ENCODE peak calls at places on chromosome 11, in ten cellular contexts. One of them, this sample, is unnamed.

GRCh38 chr11:77590194-77590591 is 440 bp downstream of the AQP11 start:
- DNase-seq in adrenal gland: peak; percentile 72
- DNase-seq in spleen: no peak
- DNase-seq in mucosa of descending colon: peak; percentile 60
- DNase-seq in Peyer's patch: peak; percentile 65
- DNase-seq in stomach: peak; percentile 45
- DNase-seq in MCF 10A: peak; percentile 4
- DNase-seq in activated B cell treated with CpG ODN at 0.5 μM for 24 hours: no peak
- DNase-seq in nephron progenitor cell: no peak
- DNase-seq in endothelial cell: peak; percentile 14
- DNase-seq in this sample: no peak

GRCh38 chr11:115544422-115544821 is 40.2 kb upstream of the CADM1 start:
- DNase-seq in endothelial cell: no peak
- DNase-seq in spleen: no peak
- DNase-seq in nephron progenitor cell: no peak
- DNase-seq in stomach: no peak
- DNase-seq in mucosa of descending colon: no peak
- DNase-seq in MCF 10A: no peak
- DNase-seq in activated B cell treated with CpG ODN at 0.5 μM for 24 hours: no peak
- DNase-seq in adrenal gland: no peak
- DNase-seq in Peyer's patch: no peak
- DNase-seq in this sample: no peak

GRCh38 chr11:126113012-126113411 is 50.3 kb upstream of the CDON start:
- DNase-seq in stomach: no peak
- DNase-seq in MCF 10A: no peak
- DNase-seq in nephron progenitor cell: no peak
- DNase-seq in Peyer's patch: no peak
- DNase-seq in adrenal gland: no peak
- DNase-seq in spleen: peak; percentile 57
- DNase-seq in activated B cell treated with CpG ODN at 0.5 μM for 24 hours: no peak
- DNase-seq in endothelial cell: no peak
- DNase-seq in mucosa of descending colon: no peak
- DNase-seq in this sample: no peak

GRCh38 chr11:103047837-103048236 is 44.1 kb downstream of the DCUN1D5 start:
- DNase-seq in mucosa of descending colon: no peak
- DNase-seq in MCF 10A: no peak
- DNase-seq in adrenal gland: peak; percentile 4
- DNase-seq in activated B cell treated with CpG ODN at 0.5 μM for 24 hours: no peak
- DNase-seq in spleen: no peak
- DNase-seq in Peyer's patch: no peak
- DNase-seq in stomach: no peak
- DNase-seq in nephron progenitor cell: no peak
- DNase-seq in endothelial cell: no peak
- DNase-seq in this sample: no peak

GRCh38 chr11:7522106-7522505 is 8.3 kb downstream of the PPFIBP2 start:
- DNase-seq in nephron progenitor cell: no peak
- DNase-seq in Peyer's patch: peak; percentile 17
- DNase-seq in activated B cell treated with CpG ODN at 0.5 μM for 24 hours: no peak
- DNase-seq in MCF 10A: no peak
- DNase-seq in endothelial cell: no peak
- DNase-seq in mucosa of descending colon: no peak
- DNase-seq in adrenal gland: no peak
- DNase-seq in stomach: no peak
- DNase-seq in spleen: no peak
- DNase-seq in this sample: no peak

GRCh38 chr11:35236667-35237003 is 97.7 kb downstream of the CD44 start:
- DNase-seq in MCF 10A: no peak
- DNase-seq in mucosa of descending colon: no peak
- DNase-seq in endothelial cell: no peak
- DNase-seq in spleen: no peak
- DNase-seq in nephron progenitor cell: no peak
- DNase-seq in adrenal gland: peak; percentile 18
- DNase-seq in Peyer's patch: no peak
- DNase-seq in stomach: no peak
- DNase-seq in activated B cell treated with CpG ODN at 0.5 μM for 24 hours: no peak
- DNase-seq in this sample: no peak

GRCh38 chr11:65915101-65915820 is 3.6 kb downstream of the C11orf68 start:
- DNase-seq in spleen: no peak
- DNase-seq in Peyer's patch: no peak
- DNase-seq in endothelial cell: no peak
- DNase-seq in mucosa of descending colon: no peak
- DNase-seq in activated B cell treated with CpG ODN at 0.5 μM for 24 hours: no peak
- DNase-seq in nephron progenitor cell: no peak
- DNase-seq in stomach: no peak
- DNase-seq in MCF 10A: peak; percentile 46
- DNase-seq in adrenal gland: no peak
- DNase-seq in this sample: no peak

GRCh38 chr11:107752954-107753822 is 41.3 kb upstream of the SLN start:
- DNase-seq in endothelial cell: no peak
- DNase-seq in spleen: no peak
- DNase-seq in nephron progenitor cell: no peak
- DNase-seq in activated B cell treated with CpG ODN at 0.5 μM for 24 hours: no peak
- DNase-seq in mucosa of descending colon: no peak
- DNase-seq in stomach: no peak
- DNase-seq in MCF 10A: no peak
- DNase-seq in Peyer's patch: no peak
- DNase-seq in adrenal gland: no peak
- DNase-seq in this sample: no peak

GRCh38 chr11:125062196-125062930 is 742 bp upstream of the SLC37A2 start:
- DNase-seq in activated B cell treated with CpG ODN at 0.5 μM for 24 hours: no peak
- DNase-seq in stomach: peak; percentile 25
- DNase-seq in nephron progenitor cell: no peak
- DNase-seq in MCF 10A: no peak
- DNase-seq in adrenal gland: no peak
- DNase-seq in endothelial cell: no peak
- DNase-seq in spleen: no peak
- DNase-seq in mucosa of descending colon: no peak
- DNase-seq in Peyer's patch: no peak
- DNase-seq in this sample: no peak

GRCh38 chr11:125063429-125064043 is 431 bp downstream of the SLC37A2 start:
- DNase-seq in nephron progenitor cell: peak; percentile 32
- DNase-seq in endothelial cell: no peak
- DNase-seq in Peyer's patch: peak; percentile 45
- DNase-seq in adrenal gland: no peak
- DNase-seq in mucosa of descending colon: no peak
- DNase-seq in MCF 10A: no peak
- DNase-seq in spleen: peak; percentile 76
- DNase-seq in activated B cell treated with CpG ODN at 0.5 μM for 24 hours: no peak
- DNase-seq in stomach: peak; percentile 24
- DNase-seq in this sample: no peak

GRCh38 chr11:125061237-125061636 is 1.9 kb upstream of the SLC37A2 start:
- DNase-seq in endothelial cell: no peak
- DNase-seq in activated B cell treated with CpG ODN at 0.5 μM for 24 hours: no peak
- DNase-seq in mucosa of descending colon: no peak
- DNase-seq in nephron progenitor cell: no peak
- DNase-seq in stomach: no peak
- DNase-seq in adrenal gland: no peak
- DNase-seq in spleen: no peak
- DNase-seq in Peyer's patch: no peak
- DNase-seq in MCF 10A: no peak
- DNase-seq in this sample: no peak

GRCh38 chr11:125064070-125064469 is 965 bp downstream of the SLC37A2 start:
- DNase-seq in spleen: no peak
- DNase-seq in nephron progenitor cell: no peak
- DNase-seq in MCF 10A: no peak
- DNase-seq in endothelial cell: no peak
- DNase-seq in mucosa of descending colon: no peak
- DNase-seq in adrenal gland: no peak
- DNase-seq in activated B cell treated with CpG ODN at 0.5 μM for 24 hours: no peak
- DNase-seq in stomach: no peak
- DNase-seq in Peyer's patch: no peak
- DNase-seq in this sample: no peak

DNA sequence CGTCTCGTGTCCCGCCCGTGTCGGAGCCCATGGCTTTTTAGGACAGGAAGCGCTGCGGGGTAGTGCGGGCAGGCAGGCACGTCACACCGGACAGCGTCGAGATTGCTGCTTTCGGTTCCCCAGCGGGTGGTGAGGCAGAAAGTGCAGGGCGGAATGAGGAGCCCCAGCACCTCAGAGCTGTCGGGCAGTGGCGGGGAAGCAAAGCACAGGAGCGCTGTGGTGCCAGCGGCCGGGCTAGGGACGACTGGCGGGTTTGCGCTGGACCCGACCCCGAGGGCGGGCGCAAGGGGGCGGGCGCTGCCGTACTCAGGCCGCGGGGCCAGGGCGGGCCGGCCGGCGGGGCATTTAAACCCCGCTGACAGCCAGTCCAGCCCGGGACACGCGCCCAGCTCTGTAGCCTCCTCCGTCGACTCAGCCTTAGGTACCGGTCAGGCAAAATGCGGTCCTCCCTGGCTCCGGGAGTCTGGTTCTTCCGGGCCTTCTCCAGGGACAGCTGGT is at the start of gene SLC37A2:
- DNase-seq in adrenal gland: peak; percentile 93
- DNase-seq in nephron progenitor cell: peak; percentile 78
- DNase-seq in stomach: peak; percentile 73
- DNase-seq in activated B cell treated with CpG ODN at 0.5 μM for 24 hours: peak; percentile 64
- DNase-seq in spleen: peak; percentile 93
- DNase-seq in endothelial cell: peak; percentile 67
- DNase-seq in MCF 10A: peak; percentile 62
- DNase-seq in Peyer's patch: peak; percentile 86
- DNase-seq in mucosa of descending colon: peak; percentile 57
- DNase-seq in this sample: no peak
- TF ChIP-seq CTCF in adrenal gland: peak; percentile 29
- TF ChIP-seq CTCF in nephron progenitor cell: peak; percentile 10
- TF ChIP-seq CTCF in stomach: peak; percentile 9
- TF ChIP-seq CTCF in activated B cell treated with CpG ODN at 0.5 μM for 24 hours: no peak
- TF ChIP-seq CTCF in spleen: peak; percentile 59
- TF ChIP-seq CTCF in endothelial cell: no peak
- TF ChIP-seq CTCF in MCF 10A: peak; percentile 15
- TF ChIP-seq CTCF in Peyer's patch: no peak
- TF ChIP-seq CTCF in mucosa of descending colon: no peak
- TF ChIP-seq CTCF in this sample: no peak

GRCh38 chr11:8615633-8616032 is 21.6 kb upstream of the STK33 start:
- DNase-seq in spleen: no peak
- DNase-seq in endothelial cell: no peak
- DNase-seq in adrenal gland: no peak
- DNase-seq in activated B cell treated with CpG ODN at 0.5 μM for 24 hours: no peak
- DNase-seq in nephron progenitor cell: no peak
- DNase-seq in stomach: no peak
- DNase-seq in Peyer's patch: no peak
- DNase-seq in mucosa of descending colon: no peak
- DNase-seq in MCF 10A: no peak
- DNase-seq in this sample: no peak

GRCh38 chr11:8612522-8612921 is 18.5 kb upstream of the STK33 start:
- DNase-seq in stomach: no peak
- DNase-seq in activated B cell treated with CpG ODN at 0.5 μM for 24 hours: no peak
- DNase-seq in MCF 10A: no peak
- DNase-seq in adrenal gland: no peak
- DNase-seq in Peyer's patch: no peak
- DNase-seq in mucosa of descending colon: no peak
- DNase-seq in nephron progenitor cell: no peak
- DNase-seq in endothelial cell: no peak
- DNase-seq in spleen: no peak
- DNase-seq in this sample: no peak

GRCh38 chr11:8610532-8611116 is 16.6 kb upstream of the STK33 start:
- DNase-seq in activated B cell treated with CpG ODN at 0.5 μM for 24 hours: no peak
- DNase-seq in Peyer's patch: no peak
- DNase-seq in endothelial cell: peak; percentile 22
- DNase-seq in mucosa of descending colon: no peak
- DNase-seq in nephron progenitor cell: peak; percentile 39
- DNase-seq in MCF 10A: no peak
- DNase-seq in spleen: no peak
- DNase-seq in stomach: no peak
- DNase-seq in adrenal gland: peak; percentile 87
- DNase-seq in this sample: no peak

GRCh38 chr11:8614497-8614896 is 20.5 kb upstream of the STK33 start:
- DNase-seq in activated B cell treated with CpG ODN at 0.5 μM for 24 hours: no peak
- DNase-seq in spleen: no peak
- DNase-seq in stomach: no peak
- DNase-seq in adrenal gland: no peak
- DNase-seq in nephron progenitor cell: no peak
- DNase-seq in MCF 10A: no peak
- DNase-seq in endothelial cell: no peak
- DNase-seq in mucosa of descending colon: no peak
- DNase-seq in Peyer's patch: no peak
- DNase-seq in this sample: no peak

GRCh38 chr11:8613036-8613435 is 19.0 kb upstream of the STK33 start:
- DNase-seq in nephron progenitor cell: no peak
- DNase-seq in adrenal gland: no peak
- DNase-seq in MCF 10A: no peak
- DNase-seq in activated B cell treated with CpG ODN at 0.5 μM for 24 hours: no peak
- DNase-seq in stomach: no peak
- DNase-seq in endothelial cell: peak; percentile 18
- DNase-seq in Peyer's patch: no peak
- DNase-seq in spleen: no peak
- DNase-seq in mucosa of descending colon: no peak
- DNase-seq in this sample: no peak
- TF ChIP-seq CTCF in nephron progenitor cell: no peak
- TF ChIP-seq CTCF in adrenal gland: no peak
- TF ChIP-seq CTCF in MCF 10A: no peak
- TF ChIP-seq CTCF in activated B cell treated with CpG ODN at 0.5 μM for 24 hours: no peak
- TF ChIP-seq CTCF in stomach: no peak
- TF ChIP-seq CTCF in endothelial cell: no peak
- TF ChIP-seq CTCF in Peyer's patch: no peak
- TF ChIP-seq CTCF in spleen: no peak
- TF ChIP-seq CTCF in mucosa of descending colon: no peak
- TF ChIP-seq CTCF in this sample: no peak

DNA sequence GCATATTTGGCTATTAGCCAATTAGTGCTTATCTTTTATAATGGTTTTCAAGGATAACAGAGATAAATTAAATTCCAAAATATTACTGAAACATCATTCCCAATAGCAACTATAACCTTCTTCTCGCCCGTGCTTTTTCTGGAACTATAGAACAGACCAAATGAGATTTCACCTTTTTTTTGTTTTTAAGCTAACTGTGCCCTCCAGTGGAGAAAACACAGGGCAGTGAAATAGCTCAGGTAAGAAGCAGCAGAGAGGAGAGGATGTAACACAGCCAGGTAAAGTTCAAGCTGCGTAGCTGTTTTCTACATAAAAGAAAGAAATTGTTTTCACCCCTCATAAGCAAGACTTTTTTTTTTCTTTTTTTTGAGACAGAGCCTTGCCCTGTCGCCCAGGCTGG is 28.2 kb downstream of the HSD17B12 start:
- DNase-seq in mucosa of descending colon: no peak
- DNase-seq in endothelial cell: no peak
- DNase-seq in MCF 10A: peak; percentile 14
- DNase-seq in nephron progenitor cell: no peak
- DNase-seq in adrenal gland: peak; percentile 3
- DNase-seq in activated B cell treated with CpG ODN at 0.5 μM for 24 hours: no peak
- DNase-seq in Peyer's patch: no peak
- DNase-seq in spleen: no peak
- DNase-seq in stomach: no peak
- DNase-seq in this sample: no peak
- TF ChIP-seq CTCF in mucosa of descending colon: no peak
- TF ChIP-seq CTCF in endothelial cell: no peak
- TF ChIP-seq CTCF in MCF 10A: peak; percentile 36
- TF ChIP-seq CTCF in nephron progenitor cell: no peak
- TF ChIP-seq CTCF in adrenal gland: peak; percentile 40
- TF ChIP-seq CTCF in activated B cell treated with CpG ODN at 0.5 μM for 24 hours: no peak
- TF ChIP-seq CTCF in Peyer's patch: no peak
- TF ChIP-seq CTCF in spleen: peak; percentile 23
- TF ChIP-seq CTCF in stomach: no peak
- TF ChIP-seq CTCF in this sample: no peak

GRCh38 chr11:45869551-45869950 is 15.9 kb upstream of the MAPK8IP1 start:
- DNase-seq in adrenal gland: no peak
- DNase-seq in stomach: no peak
- DNase-seq in Peyer's patch: no peak
- DNase-seq in spleen: no peak
- DNase-seq in mucosa of descending colon: no peak
- DNase-seq in nephron progenitor cell: no peak
- DNase-seq in MCF 10A: no peak
- DNase-seq in activated B cell treated with CpG ODN at 0.5 μM for 24 hours: no peak
- DNase-seq in endothelial cell: no peak
- DNase-seq in this sample: no peak

GRCh38 chr11:45871638-45872037 is 13.8 kb upstream of the MAPK8IP1 start:
- DNase-seq in endothelial cell: no peak
- DNase-seq in activated B cell treated with CpG ODN at 0.5 μM for 24 hours: no peak
- DNase-seq in nephron progenitor cell: no peak
- DNase-seq in stomach: no peak
- DNase-seq in adrenal gland: no peak
- DNase-seq in mucosa of descending colon: no peak
- DNase-seq in Peyer's patch: no peak
- DNase-seq in spleen: no peak
- DNase-seq in MCF 10A: no peak
- DNase-seq in this sample: no peak

GRCh38 chr11:45876401-45876800 is 9.1 kb upstream of the MAPK8IP1 start:
- DNase-seq in nephron progenitor cell: no peak
- DNase-seq in stomach: no peak
- DNase-seq in mucosa of descending colon: no peak
- DNase-seq in adrenal gland: no peak
- DNase-seq in endothelial cell: no peak
- DNase-seq in spleen: no peak
- DNase-seq in activated B cell treated with CpG ODN at 0.5 μM for 24 hours: no peak
- DNase-seq in Peyer's patch: no peak
- DNase-seq in MCF 10A: no peak
- DNase-seq in this sample: no peak

GRCh38 chr11:45870706-45871105 is 14.7 kb upstream of the MAPK8IP1 start:
- DNase-seq in activated B cell treated with CpG ODN at 0.5 μM for 24 hours: no peak
- DNase-seq in stomach: no peak
- DNase-seq in endothelial cell: no peak
- DNase-seq in mucosa of descending colon: no peak
- DNase-seq in adrenal gland: no peak
- DNase-seq in Peyer's patch: no peak
- DNase-seq in nephron progenitor cell: no peak
- DNase-seq in MCF 10A: no peak
- DNase-seq in spleen: no peak
- DNase-seq in this sample: no peak

DNA sequence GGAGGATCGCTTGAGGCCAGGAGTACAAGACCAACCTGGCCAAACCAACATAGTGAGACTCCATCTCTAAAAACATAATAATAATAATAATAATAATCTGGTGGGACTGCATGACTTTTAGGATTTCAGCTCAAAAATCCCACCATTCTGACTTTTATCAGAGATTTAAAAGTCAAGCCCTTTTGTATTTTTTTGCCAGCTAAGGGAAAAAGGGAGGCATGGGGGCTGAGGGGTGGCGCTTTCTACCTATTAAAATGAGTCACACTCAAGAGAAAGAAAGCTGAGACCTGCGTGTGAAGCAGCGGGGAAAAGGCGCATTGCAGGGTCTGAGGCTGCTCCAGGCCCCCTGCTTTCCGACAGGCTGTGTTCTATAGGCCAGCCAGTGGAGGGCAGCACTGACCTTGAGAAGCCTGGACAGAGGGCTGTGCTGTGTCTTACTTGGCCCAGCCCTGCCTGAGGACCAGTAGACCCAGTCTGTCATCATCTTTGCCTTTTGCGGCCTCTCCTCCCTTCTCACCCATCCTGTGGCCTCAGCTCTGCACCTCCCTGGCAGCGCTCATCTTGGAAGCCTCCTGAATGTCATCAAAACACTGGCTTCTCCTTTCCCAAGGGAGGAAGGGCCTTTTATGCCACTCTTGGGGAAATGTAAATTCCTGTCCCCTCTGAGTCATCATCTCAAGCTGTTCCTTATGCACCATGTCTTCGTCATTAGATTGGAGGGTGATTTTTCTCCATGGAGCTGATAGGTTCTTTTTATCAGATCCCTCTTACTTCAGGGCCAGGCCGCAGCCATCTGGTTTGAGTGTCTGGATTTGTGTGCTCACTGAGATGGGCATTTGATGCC is 12.7 kb upstream of the MAPK8IP1 start:
- DNase-seq in nephron progenitor cell: peak; percentile 76
- DNase-seq in Peyer's patch: peak; percentile 61
- DNase-seq in activated B cell treated with CpG ODN at 0.5 μM for 24 hours: peak; percentile 31
- DNase-seq in MCF 10A: peak; percentile 75
- DNase-seq in endothelial cell: peak; percentile 78
- DNase-seq in mucosa of descending colon: no peak
- DNase-seq in adrenal gland: peak; percentile 83
- DNase-seq in spleen: no peak
- DNase-seq in stomach: peak; percentile 39
- DNase-seq in this sample: peak; percentile 51
- TF ChIP-seq CTCF in nephron progenitor cell: peak; percentile 80
- TF ChIP-seq CTCF in Peyer's patch: no peak
- TF ChIP-seq CTCF in activated B cell treated with CpG ODN at 0.5 μM for 24 hours: no peak
- TF ChIP-seq CTCF in MCF 10A: peak; percentile 76
- TF ChIP-seq CTCF in endothelial cell: peak; percentile 60
- TF ChIP-seq CTCF in mucosa of descending colon: peak; percentile 22
- TF ChIP-seq CTCF in adrenal gland: peak; percentile 77
- TF ChIP-seq CTCF in spleen: peak; percentile 53
- TF ChIP-seq CTCF in stomach: peak; percentile 52
- TF ChIP-seq CTCF in this sample: no peak